ENCODE peak calls at places on chromosome 6, in four cellular contexts. One of them, this sample, is unnamed.
A peak's percentile ranks its signal among the peaks of the same experiment; 100 is the strongest.

GRCh38 chr6:166203003-166203640 is 35.5 kb upstream of the TBXT start:
- DNase-seq in HepG2: no peak
- DNase-seq in K562: no peak
- DNase-seq in GM12878: no peak
- DNase-seq in this sample: no peak

GRCh38 chr6:43722920-43723565 is 35.5 kb upstream of the MRPS18A start:
- DNase-seq in HepG2: no peak
- DNase-seq in K562: no peak
- DNase-seq in GM12878: no peak
- DNase-seq in this sample: no peak

GRCh38 chr6:7580927-7581618 is 8.9 kb upstream of the SNRNP48 start:
- DNase-seq in HepG2: peak; percentile 80
- DNase-seq in K562: no peak
- DNase-seq in GM12878: no peak
- DNase-seq in this sample: no peak

GRCh38 chr6:83192456-83192855 is 609 bp downstream of the PGM3 start:
- DNase-seq in HepG2: no peak
- DNase-seq in K562: no peak
- DNase-seq in GM12878: no peak
- DNase-seq in this sample: no peak

GRCh38 chr6:146913842-146914562 is 290.2 kb upstream of the STXBP5 start:
- DNase-seq in HepG2: peak; percentile 33
- DNase-seq in K562: peak; percentile 77
- DNase-seq in GM12878: no peak
- DNase-seq in this sample: peak; percentile 51

GRCh38 chr6:106279179-106279578 is 46.4 kb downstream of the ATG5 start:
- DNase-seq in HepG2: no peak
- DNase-seq in K562: no peak
- DNase-seq in GM12878: no peak
- DNase-seq in this sample: no peak

GRCh38 chr6:168133707-168134398 is 54.8 kb upstream of the FRMD1 start:
- DNase-seq in HepG2: no peak
- DNase-seq in K562: no peak
- DNase-seq in GM12878: no peak
- DNase-seq in this sample: no peak

GRCh38 chr6:3402310-3403243 is 54.3 kb downstream of the SLC22A23 start:
- DNase-seq in HepG2: no peak
- DNase-seq in K562: no peak
- DNase-seq in GM12878: no peak
- DNase-seq in this sample: no peak

GRCh38 chr6:134345780-134346179 is 27.9 kb upstream of the SGK1 start:
- DNase-seq in HepG2: no peak
- DNase-seq in K562: no peak
- DNase-seq in GM12878: no peak
- DNase-seq in this sample: no peak

GRCh38 chr6:31825553-31825952 is 2.0 kb upstream of the HSPA1B start:
- DNase-seq in HepG2: no peak
- DNase-seq in K562: no peak
- DNase-seq in GM12878: no peak
- DNase-seq in this sample: no peak

GRCh38 chr6:41976794-41977484 is 35.3 kb upstream of the CCND3 start:
- DNase-seq in HepG2: peak; percentile 34
- DNase-seq in K562: no peak
- DNase-seq in GM12878: no peak
- DNase-seq in this sample: no peak

GRCh38 chr6:9487128-9487527 is 927.7 kb downstream of the TFAP2A start:
- DNase-seq in HepG2: no peak
- DNase-seq in K562: no peak
- DNase-seq in GM12878: no peak
- DNase-seq in this sample: no peak

GRCh38 chr6:158161566-158162254 is 6.4 kb downstream of the SERAC1 start:
- DNase-seq in HepG2: no peak
- DNase-seq in K562: no peak
- DNase-seq in GM12878: no peak
- DNase-seq in this sample: peak; percentile 45

GRCh38 chr6:11407403-11407802 is 130.1 kb upstream of the TMEM170B start:
- DNase-seq in HepG2: no peak
- DNase-seq in K562: no peak
- DNase-seq in GM12878: no peak
- DNase-seq in this sample: no peak

GRCh38 chr6:47135772-47136171 is 93.6 kb upstream of the ADGRF1 start:
- DNase-seq in HepG2: peak; percentile 97
- DNase-seq in K562: peak; percentile 48
- DNase-seq in GM12878: no peak
- DNase-seq in this sample: no peak

GRCh38 chr6:113500221-113500620 is 356.9 kb upstream of the MARCKS start:
- DNase-seq in HepG2: no peak
- DNase-seq in K562: no peak
- DNase-seq in GM12878: no peak
- DNase-seq in this sample: no peak
- TF ChIP-seq ATF3 in HepG2: no peak
- TF ChIP-seq ATF3 in K562: no peak
- TF ChIP-seq ATF3 in GM12878: no peak
- TF ChIP-seq ATF3 in this sample: no peak

GRCh38 chr6:141552463-141552862 is 580.3 kb upstream of the GJE1 start:
- DNase-seq in HepG2: peak; percentile 89
- DNase-seq in K562: no peak
- DNase-seq in GM12878: peak; percentile 34
- DNase-seq in this sample: no peak
- TF ChIP-seq NR2C2 in HepG2: no peak
- TF ChIP-seq NR2C2 in K562: no peak
- TF ChIP-seq NR2C2 in GM12878: no peak
- TF ChIP-seq NR2C2 in this sample: no peak

GRCh38 chr6:94377835-94378234 is 958.5 kb upstream of the EPHA7 start:
- DNase-seq in HepG2: no peak
- DNase-seq in K562: no peak
- DNase-seq in GM12878: no peak
- DNase-seq in this sample: no peak
- TF ChIP-seq MAX in HepG2: no peak
- TF ChIP-seq MAX in K562: no peak
- TF ChIP-seq MAX in GM12878: no peak
- TF ChIP-seq MAX in this sample: no peak

GRCh38 chr6:32833599-32834155 is 4.9 kb downstream of the TAP2 start:
- DNase-seq in HepG2: no peak
- DNase-seq in K562: no peak
- DNase-seq in GM12878: no peak
- DNase-seq in this sample: no peak
- TF ChIP-seq ATF3 in HepG2: no peak
- TF ChIP-seq ATF3 in K562: no peak
- TF ChIP-seq ATF3 in GM12878: no peak
- TF ChIP-seq ATF3 in this sample: no peak

DNA sequence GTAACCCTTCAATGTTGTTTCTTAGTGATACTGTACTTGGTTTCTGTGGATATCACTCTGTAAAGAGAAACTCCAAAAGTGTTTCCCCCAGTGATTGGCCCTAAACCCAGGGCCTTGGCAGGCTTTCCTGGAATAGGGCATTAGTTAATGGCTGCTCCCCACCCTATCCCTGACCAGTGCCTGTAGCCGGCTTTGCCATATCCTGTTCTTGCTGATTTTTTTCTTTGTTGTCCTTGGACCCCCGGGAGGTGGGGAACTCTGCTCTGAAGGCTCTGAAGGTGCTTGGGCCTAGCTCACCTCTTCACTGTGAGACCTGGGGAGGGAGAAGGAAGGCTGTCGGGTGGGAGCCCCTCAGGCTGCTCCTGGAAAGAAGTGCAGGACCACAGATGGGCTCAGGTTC is 120.1 kb downstream of the TCP11 start:
- DNase-seq in HepG2: no peak
- DNase-seq in K562: no peak
- DNase-seq in GM12878: no peak
- DNase-seq in this sample: no peak
- TF ChIP-seq NR2C2 in HepG2: no peak
- TF ChIP-seq NR2C2 in K562: no peak
- TF ChIP-seq NR2C2 in GM12878: no peak
- TF ChIP-seq NR2C2 in this sample: no peak

GRCh38 chr6:36126553-36127458 is 3.5 kb upstream of the MAPK13 start:
- DNase-seq in HepG2: peak; percentile 31
- DNase-seq in K562: no peak
- DNase-seq in GM12878: no peak
- DNase-seq in this sample: no peak

GRCh38 chr6:36126121-36126520 is 4.2 kb upstream of the MAPK13 start:
- DNase-seq in HepG2: no peak
- DNase-seq in K562: no peak
- DNase-seq in GM12878: no peak
- DNase-seq in this sample: no peak

GRCh38 chr6:36128793-36129192 is 1.5 kb upstream of the MAPK13 start:
- DNase-seq in HepG2: no peak
- DNase-seq in K562: no peak
- DNase-seq in GM12878: no peak
- DNase-seq in this sample: no peak

GRCh38 chr6:36128073-36128472 is 2.2 kb upstream of the MAPK13 start:
- DNase-seq in HepG2: no peak
- DNase-seq in K562: no peak
- DNase-seq in GM12878: no peak
- DNase-seq in this sample: no peak

GRCh38 chr6:36127462-36128016 is 2.8 kb upstream of the MAPK13 start:
- DNase-seq in HepG2: peak; percentile 77
- DNase-seq in K562: peak; percentile 76
- DNase-seq in GM12878: no peak
- DNase-seq in this sample: no peak
- TF ChIP-seq MAX in HepG2: peak; percentile 50
- TF ChIP-seq MAX in K562: peak; percentile 62
- TF ChIP-seq MAX in GM12878: no peak
- TF ChIP-seq MAX in this sample: no peak